ENCODE peak calls at places on chromosomes 13 and 19, in seven cellular contexts. H, V, E, P, F, Y and R are unnamed samples.

GRCh38 chr13:40306817-40307216 is 359.6 kb downstream of the FOXO1 start:
- DNase-seq in P (no peak), H (no peak), V (no peak), F (no peak), E (peak), Y (no peak), R (no peak)

GRCh38 chr13:57843555-57843954 is 212.0 kb downstream of the PCDH17 start:
- DNase-seq in V (no peak), H (no peak), F (no peak), E (no peak), Y (no peak), P (no peak), R (no peak)

GRCh38 chr19:18340990-18341868 is 831 bp downstream of the PGPEP1 start:
- DNase-seq in F (peak), Y (peak), H (peak), V (peak), P (no peak), E (no peak), R (peak)

GRCh38 chr19:13229246-13229645 is 79.0 kb downstream of the IER2 start:
- DNase-seq in P (no peak), E (no peak), V (no peak), F (no peak), Y (no peak), H (no peak), R (no peak)

GRCh38 chr19:54696117-54696548 is 28.1 kb upstream of the KIR3DL3 start:
- DNase-seq in E (no peak), F (no peak), P (no peak), H (no peak), V (no peak), Y (no peak), R (no peak)

GRCh38 chr13:77113496-77113895 is 86.5 kb upstream of the FBXL3 start:
- DNase-seq in E (no peak), H (no peak), Y (no peak), V (no peak), P (no peak), F (no peak), R (no peak)

GRCh38 chr13:26473571-26474230 is 83.8 kb upstream of the WASF3 start:
- DNase-seq in F (no peak), P (no peak), E (no peak), H (no peak), V (no peak), Y (no peak), R (no peak)

GRCh38 chr19:18789422-18789832 is 1.7 kb downstream of the COMP start:
- DNase-seq in H (no peak), V (no peak), Y (no peak), F (peak), P (no peak), E (no peak), R (no peak)

GRCh38 chr19:50890422-50891252 is 17.4 kb downstream of the KLK2 start:
- DNase-seq in H (no peak), F (no peak), Y (no peak), P (no peak), E (peak), V (no peak), R (no peak)

GRCh38 chr19:1251233-1251502 is 2.8 kb downstream of the MIDN start:
- DNase-seq in P (no peak), Y (no peak), H (peak), E (no peak), V (no peak), F (peak), R (peak)

GRCh38 chr19:7679771-7680605 is 645 bp upstream of the TRAPPC5 start:
- DNase-seq in Y (no peak), V (no peak), F (no peak), P (no peak), H (no peak), E (no peak), R (no peak)

GRCh38 chr13:36157475-36157874 is 26.3 kb upstream of the DCLK1 start:
- DNase-seq in V (no peak), Y (no peak), H (no peak), P (no peak), E (no peak), F (no peak), R (no peak)

GRCh38 chr13:110430391-110431338 is 123.6 kb downstream of the COL4A2 start:
- DNase-seq in P (no peak), E (no peak), Y (no peak), F (no peak), H (no peak), V (no peak), R (no peak)

GRCh38 chr13:113898391-113898790 is 34.5 kb upstream of the GAS6 start:
- DNase-seq in F (peak), H (no peak), P (no peak), V (no peak), Y (no peak), E (no peak), R (no peak)

GRCh38 chr19:39590265-39590664 is 12.1 kb upstream of the LGALS13 start:
- DNase-seq in V (no peak), E (no peak), H (no peak), F (no peak), P (no peak), Y (no peak), R (no peak)

GRCh38 chr19:33487901-33488817 is 33.4 kb downstream of the PEPD start:
- DNase-seq in V (no peak), F (peak), P (no peak), E (no peak), Y (no peak), H (no peak), R (no peak)

GRCh38 chr19:9885077-9885552 is 50.0 kb downstream of the PIN1 start:
- DNase-seq in H (peak), P (no peak), F (no peak), Y (peak), E (no peak), V (peak), R (peak)

GRCh38 chr13:112875627-112876026 is 93.4 kb upstream of the MCF2L start:
- DNase-seq in E (no peak), F (peak), V (peak), P (no peak), Y (no peak), H (no peak), R (no peak)

GRCh38 chr13:97193577-97193976 is 28.6 kb upstream of the MBNL2 start:
- DNase-seq in E (no peak), P (no peak), Y (no peak), H (no peak), F (no peak), V (no peak), R (no peak)

GRCh38 chr19:35262101-35262761 is 6.5 kb upstream of the USF2 start:
- DNase-seq in H (no peak), F (peak), E (no peak), Y (no peak), V (no peak), P (no peak), R (no peak)

GRCh38 chr19:6057651-6058365 is 52.5 kb downstream of the RFX2 start:
- DNase-seq in Y (no peak), E (no peak), F (peak), H (no peak), V (no peak), P (no peak), R (no peak)

GRCh38 chr13:43269037-43269476 is 245.7 kb downstream of the DNAJC15 start:
- DNase-seq in V (no peak), E (peak), H (peak), P (no peak), Y (no peak), F (no peak), R (peak)

GRCh38 chr13:27288397-27288796 is 17.8 kb downstream of the RASL11A start:
- DNase-seq in Y (no peak), P (no peak), V (no peak), F (no peak), H (no peak), E (no peak), R (no peak)

GRCh38 chr13:95924389-95924994 is 128.7 kb downstream of the UGGT2 start:
- DNase-seq in V (no peak), H (no peak), F (no peak), E (peak), P (no peak), Y (no peak), R (no peak)

GRCh38 chr19:33486936-33487793 is 34.4 kb downstream of the PEPD start:
- DNase-seq in P (no peak), Y (no peak), E (no peak), V (no peak), F (peak), H (no peak), R (no peak)

GRCh38 chr13:21730186-21730880 is 59.5 kb downstream of the FGF9 start:
- DNase-seq in P (no peak), V (no peak), Y (no peak), F (no peak), E (no peak), H (no peak), R (no peak)

GRCh38 chr13:25869941-25870340 is 181.9 kb downstream of the SHISA2 start:
- DNase-seq in F (no peak), V (no peak), P (no peak), Y (peak), E (no peak), H (no peak), R (no peak)

GRCh38 chr13:42821437-42821836 is 40.1 kb downstream of the FAM216B start:
- DNase-seq in Y (no peak), P (no peak), E (no peak), F (no peak), V (no peak), H (no peak), R (no peak)

GRCh38 chr13:33172400-33172799 is 113.2 kb downstream of the STARD13 start:
- DNase-seq in E (no peak), F (no peak), V (no peak), P (no peak), H (no peak), Y (no peak), R (no peak)

GRCh38 chr13:52806029-52806428 is 42.4 kb downstream of the PCDH8 start:
- DNase-seq in V (no peak), P (no peak), Y (no peak), H (no peak), F (no peak), E (no peak), R (no peak)

GRCh38 chr19:34181111-34181864 is 9.0 kb downstream of the LSM14A start:
- DNase-seq in Y (no peak), H (no peak), P (no peak), F (no peak), V (no peak), E (no peak), R (no peak)

GRCh38 chr13:113769881-113770280 is 10.9 kb downstream of the TMEM255B start:
- DNase-seq in H (no peak), P (no peak), V (no peak), F (peak), Y (no peak), E (no peak), R (no peak)

GRCh38 chr13:109479991-109480696 is 306.2 kb downstream of the IRS2 start:
- DNase-seq in Y (no peak), V (no peak), E (no peak), H (no peak), F (no peak), P (no peak), R (no peak)

GRCh38 chr19:46674416-46675178 is 13.6 kb upstream of the DACT3 start:
- DNase-seq in H (no peak), Y (no peak), V (no peak), P (no peak), E (peak), F (no peak), R (no peak)

GRCh38 chr19:48644839-48645651 is 942 bp downstream of the CA11 start:
- DNase-seq in H (peak), V (peak), F (peak), Y (peak), P (no peak), E (peak), R (peak)

GRCh38 chr19:48645652-48646191 is at the start of gene CA11:
- DNase-seq in H (no peak), Y (no peak), E (no peak), P (no peak), F (no peak), V (no peak), R (no peak)

GRCh38 chr19:48646912-48647216 is 877 bp upstream of the CA11 start:
- DNase-seq in V (no peak), P (no peak), E (no peak), H (no peak), F (no peak), Y (no peak), R (no peak)

GRCh38 chr19:48648134-48648533 is 2.1 kb upstream of the CA11 start:
- DNase-seq in E (no peak), V (no peak), Y (no peak), F (no peak), P (no peak), H (no peak), R (no peak)

DNA sequence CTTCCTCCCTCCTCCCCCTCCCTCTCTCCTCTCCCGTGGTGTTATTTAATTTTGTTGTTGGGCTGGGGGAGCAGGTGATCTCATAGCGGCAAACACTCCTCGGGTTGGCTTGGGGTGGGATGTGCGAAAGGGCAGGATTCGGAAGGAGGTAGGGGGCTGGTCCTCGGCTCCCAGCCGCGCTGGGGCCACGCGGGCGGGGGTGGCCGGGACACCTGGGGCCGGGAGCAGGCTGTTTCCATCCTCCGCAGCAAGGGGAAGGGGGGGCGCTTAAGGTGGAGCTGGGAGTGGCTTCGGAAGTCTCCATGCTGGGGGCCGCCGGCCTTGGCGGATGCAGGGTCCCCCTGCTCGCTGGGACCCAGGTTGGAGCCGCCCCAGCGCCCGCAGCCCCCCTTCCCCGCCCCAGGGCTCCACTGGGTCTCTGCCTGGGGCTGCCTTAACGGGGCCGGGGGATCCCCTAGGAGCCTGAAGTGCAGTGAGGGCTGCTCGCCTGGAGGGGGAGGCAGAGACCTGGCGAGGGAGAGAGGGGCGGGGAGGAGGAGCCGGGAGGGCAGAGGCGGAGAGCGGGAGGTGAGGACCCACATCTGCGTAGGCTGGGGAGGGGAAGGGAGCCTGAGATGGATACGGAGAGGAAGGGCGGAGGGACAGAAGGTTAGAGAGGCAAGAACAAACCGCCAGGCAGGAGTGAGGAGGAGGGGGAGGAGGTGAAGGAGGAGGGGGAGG is 365 bp upstream of the CA11 start:
- DNase-seq in F (peak), P (no peak), V (peak), H (peak), Y (peak), E (peak), R (peak)
- H3K27ac ChIP-seq in F (no peak), P (peak), V (peak), H (peak), Y (peak), E (peak), R (peak)

DNA sequence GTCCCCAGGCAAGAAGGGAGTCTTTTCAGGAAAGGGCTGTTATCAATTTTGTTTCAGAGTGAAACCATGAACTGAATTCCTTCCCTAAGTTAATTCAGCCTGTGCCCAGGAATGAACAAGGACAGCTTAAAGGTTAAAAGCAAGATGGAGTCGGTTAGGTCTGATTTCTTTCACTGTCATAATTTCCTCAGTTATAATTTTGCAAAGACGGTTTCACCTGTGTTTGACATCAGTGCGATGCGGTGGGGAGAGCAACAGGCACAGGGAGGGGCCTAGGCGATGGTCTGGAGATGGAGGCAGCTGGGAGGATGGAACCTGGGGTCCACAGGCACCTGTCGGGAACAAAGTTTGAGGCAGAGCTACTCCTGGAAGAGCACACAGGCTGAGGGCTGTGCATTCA is 5.9 kb upstream of the ZNF552 start:
- DNase-seq in F (no peak), V (no peak), E (no peak), P (no peak), Y (no peak), H (no peak), R (no peak)
- H3K27ac ChIP-seq in F (no peak), V (peak), E (no peak), P (no peak), Y (peak), H (no peak), R (peak)

GRCh38 chr19:40612831-40613668 is 11.9 kb downstream of the LTBP4 start:
- DNase-seq in E (peak), H (peak), Y (no peak), V (no peak), F (no peak), P (peak), R (no peak)
- H3K27ac ChIP-seq in E (peak), H (peak), Y (no peak), V (peak), F (no peak), P (peak), R (no peak)

DNA sequence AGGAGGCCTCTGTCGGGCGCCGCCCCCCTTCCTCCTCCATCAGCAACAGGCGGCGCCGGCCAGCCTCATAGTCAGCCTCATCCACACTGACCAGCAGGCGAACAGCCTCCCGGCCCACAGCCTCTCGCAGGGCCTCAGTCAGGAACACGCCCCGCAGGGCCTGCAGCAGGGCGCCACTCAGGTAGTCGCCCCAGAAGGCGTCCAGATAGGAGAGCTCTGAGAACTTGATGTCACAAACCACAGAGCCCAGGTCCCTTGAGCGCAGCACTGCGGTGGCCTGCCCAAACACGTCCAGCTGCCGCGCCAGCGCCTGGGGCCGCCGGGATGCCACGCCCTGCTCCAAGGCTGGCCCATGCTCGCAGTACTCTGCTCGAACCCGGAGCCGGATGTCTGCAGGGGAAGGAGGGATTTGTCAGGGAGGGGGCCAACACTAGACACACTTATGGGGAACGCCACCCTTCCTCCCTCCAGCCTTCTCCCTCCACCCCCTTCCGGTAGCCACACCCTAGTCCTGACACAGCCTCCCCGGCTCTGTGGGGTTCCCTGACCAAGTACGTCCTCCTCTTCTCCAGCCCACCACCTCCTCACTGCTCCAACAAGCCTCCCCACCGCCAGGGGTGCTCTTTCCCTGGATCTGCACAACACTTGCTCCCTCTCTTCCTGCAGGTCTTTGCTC is 17.9 kb downstream of the DEDD2 start:
- DNase-seq in F (peak), Y (peak), E (peak), H (no peak), P (no peak), V (peak), R (no peak)
- H3K27ac ChIP-seq in F (no peak), Y (no peak), E (peak), H (no peak), P (peak), V (peak), R (no peak)

GRCh38 chr19:11450570-11451326 is 15.3 kb downstream of the PRKCSH start:
- DNase-seq in V (no peak), F (no peak), Y (no peak), E (no peak), P (no peak), H (no peak), R (no peak)
- H3K27ac ChIP-seq in V (peak), F (no peak), Y (no peak), E (peak), P (no peak), H (no peak), R (no peak)

DNA sequence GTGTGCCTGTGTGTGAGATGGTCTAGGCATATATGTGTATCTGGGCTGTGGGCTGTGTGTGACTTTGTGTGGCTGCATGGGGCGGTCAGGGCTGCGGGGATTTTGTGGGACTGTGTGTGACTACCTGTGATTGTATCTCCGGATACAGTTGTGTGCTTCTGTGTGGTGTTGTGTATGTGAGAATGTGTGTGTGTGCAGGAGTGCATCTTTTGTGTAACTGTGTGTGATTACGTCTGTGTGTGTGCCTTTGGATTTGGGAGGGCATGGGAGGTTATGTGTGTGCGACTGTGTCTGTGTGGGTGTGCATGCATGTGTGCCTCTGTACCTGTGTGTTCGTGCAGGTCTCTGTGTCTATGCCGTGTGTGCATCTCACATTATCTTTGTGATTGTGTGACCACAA is 7.4 kb downstream of the EHD2 start:
- DNase-seq in P (no peak), H (no peak), E (no peak), F (no peak), V (no peak), Y (no peak), R (no peak)
- H3K27ac ChIP-seq in P (peak), H (peak), E (peak), F (no peak), V (peak), Y (no peak), R (no peak)

DNA sequence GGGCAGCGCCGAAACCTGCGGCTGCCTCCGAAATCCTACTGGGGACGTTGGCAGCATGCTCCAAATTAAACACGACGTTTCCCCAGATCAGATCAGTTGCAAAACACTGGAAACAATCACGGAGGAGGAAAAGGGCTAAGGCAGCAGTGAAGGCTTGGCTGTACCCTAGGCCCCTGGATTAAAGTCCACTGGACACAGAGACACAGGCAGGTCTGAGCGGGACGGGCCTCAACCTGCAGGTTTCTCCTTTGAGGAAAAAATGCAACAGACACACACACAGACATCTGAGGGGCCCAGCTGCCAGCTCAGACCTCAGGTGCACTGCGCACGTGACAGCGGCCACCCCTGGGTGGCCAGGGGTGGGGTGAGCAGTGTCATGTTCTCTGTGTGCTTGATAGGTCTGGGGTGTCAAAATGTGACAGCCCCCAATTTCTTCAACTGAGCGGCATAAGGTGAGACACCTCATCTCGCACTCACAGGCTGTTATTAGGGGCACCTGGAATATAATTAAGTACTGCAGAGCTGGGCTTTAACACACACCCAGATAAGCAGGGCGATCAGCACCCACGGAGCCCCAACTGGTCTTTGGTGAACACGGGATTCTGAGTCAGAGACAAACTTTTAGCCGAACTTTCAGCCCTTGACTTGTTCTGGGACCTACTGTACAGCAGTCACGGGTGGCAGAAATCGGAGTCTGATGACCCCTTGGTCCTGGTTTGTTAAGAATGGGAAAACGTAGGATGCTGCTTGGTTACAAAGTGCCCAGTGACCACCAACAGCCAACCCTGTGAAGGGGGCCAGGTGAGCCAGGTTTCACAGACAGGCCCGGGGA is 9.3 kb downstream of the SH3GL1 start:
- DNase-seq in H (no peak), V (no peak), Y (peak), P (no peak), F (no peak), E (no peak), R (no peak)
- H3K27ac ChIP-seq in H (peak), V (peak), Y (peak), P (peak), F (no peak), E (peak), R (peak)

GRCh38 chr13:106630650-106631049 is 62.7 kb upstream of the ARGLU1 start:
- DNase-seq in E (no peak), P (no peak), F (no peak), V (no peak), H (no peak), Y (no peak), R (no peak)
- H3K27ac ChIP-seq in E (no peak), P (no peak), F (no peak), V (no peak), H (no peak), Y (no peak), R (no peak)